ENCODE peak calls at places on chromosomes 13 and 19, in six cellular contexts. B, O, U, Y, S and Z are unnamed samples. For H3K4me1, the result is how much of the 10 kb centered on the place peaks cover.

GRCh38 chr13:31044658-31045620 is 112.5 kb downstream of the TEX26 start:
- DNase-seq in B (no peak), O (no peak), U (no peak), Y (no peak), S (no peak), Z (no peak)

GRCh38 chr19:9828551-9829063 is 889 bp downstream of the UBL5 start:
- DNase-seq in B (no peak), O (no peak), U (no peak), Y (no peak), S (no peak), Z (no peak)

GRCh38 chr19:3178377-3178972 is at the start of gene S1PR4:
- DNase-seq in B (no peak), O (peak), U (no peak), Y (no peak), S (peak), Z (no peak)

GRCh38 chr19:30516586-30516985 is 144.4 kb downstream of the ZNF536 start:
- DNase-seq in B (no peak), O (no peak), U (no peak), Y (no peak), S (no peak), Z (no peak)

GRCh38 chr13:48210178-48210577 is 22.8 kb upstream of the ITM2B start:
- DNase-seq in B (no peak), O (no peak), U (no peak), Y (no peak), S (no peak), Z (no peak)

GRCh38 chr13:41835871-41836270 is 125.0 kb downstream of the VWA8 start:
- DNase-seq in B (no peak), O (no peak), U (no peak), Y (no peak), S (no peak), Z (no peak)

GRCh38 chr19:16018801-16019551 is 57.3 kb upstream of the TPM4 start:
- DNase-seq in B (no peak), O (no peak), U (no peak), Y (no peak), S (no peak), Z (no peak)

GRCh38 chr19:48669903-48670668 is 2.7 kb downstream of the NTN5 start:
- DNase-seq in B (no peak), O (no peak), U (no peak), Y (no peak), S (no peak), Z (no peak)

GRCh38 chr13:29922281-29922821 is 71.9 kb upstream of the UBL3 start:
- DNase-seq in B (no peak), O (no peak), U (no peak), Y (no peak), S (no peak), Z (no peak)

GRCh38 chr13:110448230-110448629 is 113.3 kb downstream of the RAB20 start:
- DNase-seq in B (no peak), O (no peak), U (no peak), Y (no peak), S (no peak), Z (no peak)

GRCh38 chr13:73230714-73231113 is 171.9 kb downstream of the KLF5 start:
- DNase-seq in B (no peak), O (no peak), U (no peak), Y (no peak), S (no peak), Z (no peak)

GRCh38 chr13:28568286-28568685 is 73.4 kb upstream of the FLT1 start:
- DNase-seq in B (peak), O (no peak), U (peak), Y (peak), S (peak), Z (no peak)

GRCh38 chr13:28408235-28408848 is 86.6 kb downstream of the FLT1 start:
- DNase-seq in B (peak), O (no peak), U (no peak), Y (peak), S (peak), Z (no peak)

GRCh38 chr13:101416181-101417042 is at the start of gene NALCN:
- DNase-seq in B (peak), O (no peak), U (peak), Y (peak), S (peak), Z (no peak)

GRCh38 chr19:27966390-27966816 is 1246.5 kb downstream of the UQCRFS1 start:
- DNase-seq in B (no peak), O (no peak), U (no peak), Y (no peak), S (peak), Z (no peak)

GRCh38 chr13:23504188-23504587 is 66.0 kb upstream of the TNFRSF19 start:
- DNase-seq in B (no peak), O (no peak), U (no peak), Y (no peak), S (no peak), Z (no peak)

GRCh38 chr13:52033039-52033438 is 8.5 kb downstream of the UTP14C start:
- DNase-seq in B (no peak), O (no peak), U (no peak), Y (no peak), S (no peak), Z (no peak)

GRCh38 chr13:111353508-111353907 is 33.1 kb downstream of the TEX29 start:
- DNase-seq in B (no peak), O (no peak), U (no peak), Y (no peak), S (no peak), Z (no peak)

GRCh38 chr19:35269425-35270117 is 809 bp downstream of the USF2 start:
- DNase-seq in B (peak), O (peak), U (peak), Y (peak), S (peak), Z (peak)

GRCh38 chr19:34124828-34125227 is 47.5 kb upstream of the LSM14A start:
- DNase-seq in B (no peak), O (no peak), U (no peak), Y (no peak), S (no peak), Z (no peak)

GRCh38 chr13:19737844-19738557 is 44.7 kb downstream of the PSPC1 start:
- DNase-seq in B (no peak), O (no peak), U (no peak), Y (no peak), S (no peak), Z (no peak)

GRCh38 chr19:51754106-51754505 is 2.4 kb upstream of the FPR1 start:
- DNase-seq in B (no peak), O (no peak), U (no peak), Y (no peak), S (no peak), Z (no peak)
- TF ChIP-seq CTCF in B (no peak), O (no peak), U (no peak), Y (no peak), S (no peak), Z (no peak)

GRCh38 chr19:58056861-58057260 is 2.2 kb upstream of the ZNF135 start:
- DNase-seq in B (no peak), O (no peak), U (no peak), Y (no peak), S (no peak), Z (no peak)

GRCh38 chr19:58059003-58059671 is at the start of gene ZNF135:
- DNase-seq in B (peak), O (peak), U (peak), Y (peak), S (peak), Z (peak)

GRCh38 chr19:58060231-58060630 is 1.1 kb downstream of the ZNF135 start:
- DNase-seq in B (no peak), O (no peak), U (no peak), Y (no peak), S (no peak), Z (no peak)

GRCh38 chr19:58059681-58060080 is 599 bp downstream of the ZNF135 start:
- DNase-seq in B (no peak), O (no peak), U (no peak), Y (peak), S (no peak), Z (no peak)

DNA sequence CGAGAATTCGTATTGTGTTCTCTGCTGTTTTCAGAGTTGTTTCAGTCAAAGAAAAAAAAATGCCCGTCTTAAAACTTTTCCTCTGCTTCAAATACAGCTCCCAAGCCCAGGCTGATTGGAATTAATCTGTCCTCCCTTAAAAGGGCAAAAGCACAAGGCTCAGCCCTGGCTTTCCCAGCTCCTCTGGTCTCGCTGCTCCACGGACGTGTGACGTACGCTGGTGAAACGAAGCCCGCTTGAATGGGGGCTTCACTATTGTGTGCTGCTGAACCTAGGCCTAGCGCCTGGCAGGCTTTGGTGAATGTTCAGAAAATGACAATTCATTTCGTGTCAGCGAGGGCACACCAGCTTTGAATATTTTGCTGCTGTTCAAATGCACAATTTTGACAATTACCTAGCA is 654 bp upstream of the ZNF135 start:
- DNase-seq in B (no peak), O (no peak), U (no peak), Y (no peak), S (no peak), Z (no peak)
- H3K4me3 ChIP-seq in B (peak), O (no peak), U (no peak), Y (no peak), S (peak), Z (no peak)

DNA sequence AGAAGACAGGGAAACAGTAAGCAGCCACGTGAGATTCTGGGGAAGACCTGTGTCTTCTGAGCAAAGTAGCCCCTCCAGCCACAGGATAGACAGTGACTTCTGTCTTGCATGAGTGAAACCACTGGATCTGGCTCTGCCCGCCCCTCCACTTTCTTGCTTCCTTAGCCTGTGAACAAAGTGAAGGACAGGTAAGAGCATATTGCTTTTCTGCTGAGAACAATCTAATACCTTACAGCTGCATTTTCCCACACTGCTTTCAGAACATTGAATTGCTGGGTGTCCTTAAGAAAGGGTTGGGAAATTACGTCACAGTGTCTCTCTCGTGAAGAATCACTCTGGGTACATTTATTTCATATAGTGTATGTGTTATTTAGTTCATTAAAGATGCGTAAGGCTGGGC is 11.1 kb downstream of the SLC25A15 start:
- DNase-seq in B (no peak), O (no peak), U (no peak), Y (no peak), S (no peak), Z (no peak)
- H3K4me1 ChIP-seq in B (under half), O (under half), U (under half), Y (under half), S (under half), Z (under half)

GRCh38 chr19:42079886-42080763 is 4.2 kb downstream of the ZNF574 start:
- DNase-seq in B (no peak), O (no peak), U (no peak), Y (no peak), S (no peak), Z (no peak)

GRCh38 chr19:42079276-42079669 is 3.3 kb downstream of the ZNF574 start:
- DNase-seq in B (no peak), O (no peak), U (no peak), Y (no peak), S (no peak), Z (no peak)

GRCh38 chr19:42080764-42081375 is 4.9 kb downstream of the ZNF574 start:
- DNase-seq in B (no peak), O (no peak), U (no peak), Y (no peak), S (no peak), Z (no peak)

GRCh38 chr19:42083537-42083936 is 7.6 kb downstream of the ZNF574 start:
- DNase-seq in B (no peak), O (no peak), U (no peak), Y (no peak), S (no peak), Z (no peak)

GRCh38 chr19:42081584-42082258 is 5.8 kb downstream of the ZNF574 start:
- DNase-seq in B (no peak), O (no peak), U (no peak), Y (no peak), S (peak), Z (no peak)
- TF ChIP-seq CTCF in B (no peak), O (no peak), U (peak), Y (peak), S (peak), Z (no peak)